ENCODE peak calls at places on chromosome 1, in four cellular contexts. S, J, Y and K are unnamed samples.

GRCh38 chr1:19232526-19232851 is 18.8 kb downstream of the EMC1 start:
- DNase-seq in S (no peak), J (peak), Y (no peak), K (peak)

GRCh38 chr1:1908506-1908791 is 6.6 kb upstream of the CALML6 start:
- DNase-seq in S (no peak), J (peak), Y (no peak), K (no peak)

GRCh38 chr1:84353665-84354064 is 44.6 kb upstream of the DNASE2B start:
- DNase-seq in S (no peak), J (no peak), Y (peak), K (no peak)

GRCh38 chr1:170694172-170694926 is 30.4 kb downstream of the PRRX1 start:
- DNase-seq in S (no peak), J (no peak), Y (no peak), K (no peak)

GRCh38 chr1:63405021-63405420 is 37.6 kb downstream of the ALG6 start:
- DNase-seq in S (no peak), J (no peak), Y (no peak), K (no peak)

GRCh38 chr1:20158358-20159070 is 19.4 kb downstream of the PLA2G2F start:
- DNase-seq in S (no peak), J (no peak), Y (no peak), K (no peak)

GRCh38 chr1:26254404-26254803 is 20.4 kb downstream of the CEP85 start:
- DNase-seq in S (no peak), J (no peak), Y (no peak), K (no peak)

GRCh38 chr1:184056921-184057496 is 5.5 kb downstream of the TSEN15 start:
- DNase-seq in S (peak), J (no peak), Y (no peak), K (no peak)

GRCh38 chr1:33410091-33410701 is 20.7 kb downstream of the PHC2 start:
- DNase-seq in S (no peak), J (no peak), Y (no peak), K (no peak)

GRCh38 chr1:168287237-168287664 is 6.6 kb downstream of the TBX19 start:
- DNase-seq in S (peak), J (no peak), Y (no peak), K (no peak)